ENCODE peak calls at places on chromosome 22, in nine cellular contexts. Q is activated effector memory CD4-positive, alpha-beta T cell treated with anti-CD3 and anti-CD28 coated beads, Interleukin-2, amount 50 U/mL, for 16 hours; R is activated naive CD4-positive, alpha-beta T cell treated with anti-CD3 and anti-CD28 coated beads, Interleukin-2, amount 10 ng/mL, durations not matched to agents 7 days and 5 days; U is ureter; G is fibroblast of the aortic adventitia; B is activated gamma-delta T cell treated with anti-CD3 and anti-CD28 coated beads, Interleukin-2, amount 50 U/mL, for 16 hours; K is GM19239; Y is amniotic stem cell; V is stimulated activated CD4-positive, alpha-beta T cell treated with anti-CD3 and anti-CD28 coated beads, Interleukin-12 subunit alpha, Interleukin-12 subunit beta, amount 100 ng/mL, for 4 hours. X is an unnamed sample.

GRCh38 chr22:24526191-24526590 is 28.7 kb downstream of the GUCD1 start:
- DNase-seq in K (no peak), B (no peak), V (no peak), Y (no peak), Q (no peak), G (peak; percentile 34), U (no peak), R (no peak), X (no peak)

GRCh38 chr22:31870890-31871289 is 73.4 kb upstream of the YWHAH start:
- DNase-seq in B (no peak), G (no peak), Y (peak; percentile 21), Q (no peak), U (peak; percentile 54), K (no peak), V (no peak), R (no peak), X (no peak)

GRCh38 chr22:36196254-36197064 is 5.2 kb downstream of the APOL4 start:
- DNase-seq in R (no peak), Q (no peak), G (peak; percentile 27), K (no peak), V (no peak), U (no peak), Y (no peak), B (no peak), X (no peak)

GRCh38 chr22:44142421-44143116 is 38.2 kb upstream of the PARVG start:
- DNase-seq in R (no peak), Y (no peak), G (no peak), U (no peak), Q (no peak), V (no peak), K (no peak), B (no peak), X (no peak)

GRCh38 chr22:19506212-19506611 is 18.0 kb downstream of the CLDN5 start:
- DNase-seq in U (no peak), Y (no peak), R (no peak), Q (peak; percentile 47), G (no peak), K (no peak), V (no peak), B (no peak), X (no peak)

GRCh38 chr22:19643448-19644313 is 70.6 kb upstream of the SEPTIN5 start:
- DNase-seq in K (no peak), Y (no peak), V (no peak), U (no peak), Q (no peak), G (peak; percentile 27), B (no peak), R (no peak), X (no peak)

GRCh38 chr22:23603266-23603665 is 23.2 kb upstream of the IGLL1 start:
- DNase-seq in B (no peak), V (no peak), K (no peak), Y (no peak), Q (no peak), G (no peak), R (no peak), U (no peak), X (no peak)

GRCh38 chr22:24968066-24968561 is 15.6 kb downstream of the KIAA1671 start:
- DNase-seq in Y (no peak), Q (no peak), V (no peak), R (no peak), K (no peak), B (no peak), G (peak; percentile 51), U (no peak), X (no peak)

GRCh38 chr22:31136155-31136554 is 4.2 kb downstream of the PLA2G3 start:
- DNase-seq in Q (no peak), K (no peak), U (no peak), Y (no peak), G (no peak), V (no peak), R (no peak), B (no peak), X (no peak)

GRCh38 chr22:43555561-43556515 is 144.0 kb downstream of the MPPED1 start:
- DNase-seq in Q (peak; percentile 36), R (no peak), V (no peak), Y (no peak), B (no peak), K (no peak), G (no peak), U (no peak), X (no peak)

GRCh38 chr22:45963821-45964220 is 13.1 kb downstream of the WNT7B start:
- DNase-seq in Q (no peak), R (no peak), B (no peak), U (no peak), Y (no peak), G (no peak), K (no peak), V (no peak), X (no peak)

GRCh38 chr22:20807315-20807752 is 33.4 kb downstream of the SERPIND1 start:
- DNase-seq in V (no peak), R (no peak), K (no peak), B (no peak), Q (no peak), Y (peak; percentile 88), G (peak; percentile 84), U (no peak), X (no peak)

GRCh38 chr22:37636186-37636948 is 3.1 kb upstream of the SH3BP1 start:
- DNase-seq in B (no peak), Y (no peak), Q (no peak), V (no peak), K (no peak), G (peak; percentile 58), U (no peak), R (peak; percentile 59), X (no peak)

GRCh38 chr22:49873228-49873940 is 19.7 kb downstream of the ZBED4 start:
- DNase-seq in B (no peak), V (no peak), Q (peak; percentile 43), K (no peak), U (no peak), Y (no peak), G (no peak), R (no peak), X (no peak)

GRCh38 chr22:45201678-45202332 is 38.1 kb downstream of the NUP50 start:
- DNase-seq in V (no peak), U (no peak), Y (no peak), K (no peak), Q (no peak), B (no peak), G (peak; percentile 85), R (no peak), X (no peak)

GRCh38 chr22:46072030-46072881 is 78.1 kb upstream of the PPARA start:
- DNase-seq in R (peak; percentile 69), B (no peak), V (peak; percentile 56), U (no peak), Y (no peak), K (peak; percentile 71), Q (peak; percentile 80), G (peak; percentile 57), X (peak; percentile 93)

GRCh38 chr22:27260087-27260730 is 541.3 kb downstream of the MN1 start:
- DNase-seq in V (no peak), K (no peak), Y (no peak), Q (no peak), R (no peak), B (no peak), U (no peak), G (no peak), X (no peak)

GRCh38 chr22:42889290-42889689 is 32.2 kb upstream of the ARFGAP3 start:
- DNase-seq in Q (no peak), K (peak; percentile 70), U (no peak), R (no peak), Y (no peak), G (no peak), V (no peak), B (no peak), X (no peak)

GRCh38 chr22:50184541-50185383 is 951 bp upstream of the TRABD start:
- DNase-seq in B (no peak), Y (no peak), G (no peak), V (no peak), K (no peak), Q (no peak), U (no peak), R (no peak), X (no peak)

GRCh38 chr22:17783317-17783716 is 9.0 kb upstream of the BID start:
- DNase-seq in G (peak; percentile 35), K (no peak), Y (no peak), V (no peak), R (no peak), B (no peak), Q (no peak), U (no peak), X (no peak)

GRCh38 chr22:27240298-27240885 is 561.2 kb downstream of the MN1 start:
- DNase-seq in Q (no peak), R (no peak), Y (no peak), K (no peak), V (no peak), G (no peak), B (no peak), U (no peak), X (no peak)

GRCh38 chr22:26756675-26757293 is 99.4 kb downstream of the MIAT start:
- DNase-seq in Y (no peak), K (peak; percentile 48), Q (peak; percentile 66), U (no peak), G (peak; percentile 47), V (peak; percentile 35), R (peak; percentile 52), B (peak; percentile 7), X (peak; percentile 34)

GRCh38 chr22:37019309-37020191 is at the start of the genes MPST and TST:
- DNase-seq in V (peak; percentile 27), Q (peak; percentile 79), R (peak; percentile 66), G (peak; percentile 55), K (peak; percentile 96), U (peak; percentile 81), Y (peak; percentile 54), B (peak; percentile 9), X (peak; percentile 81)

GRCh38 chr22:23066200-23067022 is 3.9 kb upstream of the GNAZ start:
- DNase-seq in Q (peak; percentile 31), G (no peak), K (no peak), R (no peak), V (no peak), Y (no peak), U (peak; percentile 32), B (no peak), X (peak; percentile 48)

GRCh38 chr22:19932367-19933206 is 9.0 kb upstream of the COMT start:
- DNase-seq in K (no peak), V (no peak), U (no peak), B (no peak), Y (no peak), G (no peak), R (no peak), Q (no peak), X (peak; percentile 71)

GRCh38 chr22:47174096-47174495 is 411.6 kb downstream of the TBC1D22A start:
- DNase-seq in K (no peak), Y (no peak), V (no peak), R (no peak), U (no peak), Q (peak; percentile 50), G (no peak), B (no peak), X (peak; percentile 59)

GRCh38 chr22:20524004-20524481 is 16.6 kb downstream of the MED15 start:
- DNase-seq in Y (no peak), K (no peak), V (no peak), U (no peak), R (peak; percentile 34), G (no peak), B (no peak), Q (peak; percentile 66), X (no peak)

GRCh38 chr22:31474743-31475142 is 14.9 kb downstream of the EIF4ENIF1 start:
- DNase-seq in U (no peak), K (no peak), Y (peak; percentile 32), G (peak; percentile 72), V (no peak), B (no peak), R (no peak), Q (no peak), X (no peak)

GRCh38 chr22:17198188-17199130 is 20.8 kb downstream of the ADA2 start:
- DNase-seq in K (no peak), B (no peak), Y (no peak), G (peak; percentile 9), R (no peak), U (no peak), Q (no peak), V (no peak), X (no peak)

GRCh38 chr22:38631724-38632123 is 24.5 kb downstream of the FAM227A start:
- DNase-seq in K (no peak), U (no peak), R (peak; percentile 46), B (no peak), G (no peak), V (no peak), Q (no peak), Y (no peak), X (no peak)

GRCh38 chr22:33047744-33048143 is 10.4 kb downstream of the SYN3 start:
- DNase-seq in G (no peak), B (no peak), K (no peak), Q (no peak), U (no peak), V (no peak), R (no peak), Y (no peak), X (no peak)

X was measured in left lung.